ENCODE peak calls at places on chromosome 22, in four cellular contexts. G, I, F and D are unnamed samples.

GRCh38 chr22:46410291-46410808 is 74.8 kb downstream of the TRMU start:
- DNase-seq in G (no peak), I (no peak), F (no peak), D (no peak)

GRCh38 chr22:28244760-28245159 is 325.7 kb upstream of the PITPNB start:
- DNase-seq in I (no peak), F (no peak), G (no peak), D (no peak)

GRCh38 chr22:28349114-28349513 is 330.5 kb downstream of the TTC28 start:
- DNase-seq in I (no peak), F (no peak), G (no peak), D (no peak)

GRCh38 chr22:33539902-33540751 is 380.1 kb downstream of the LARGE1 start:
- DNase-seq in G (peak; percentile 76), F (no peak), I (no peak), D (peak; percentile 49)

GRCh38 chr22:30430933-30431332 is 5.4 kb downstream of the MTFP1 start:
- DNase-seq in G (no peak), I (no peak), F (no peak), D (no peak)

GRCh38 chr22:50473855-50474671 is 772 bp downstream of the SBF1 start:
- DNase-seq in I (peak; percentile 60), F (peak; percentile 76), G (peak; percentile 62), D (peak; percentile 50)

GRCh38 chr22:49017769-49018330 is 809.8 kb downstream of the BRD1 start:
- DNase-seq in F (no peak), I (no peak), G (no peak), D (no peak)

GRCh38 chr22:46233231-46233630 is 16.9 kb downstream of the CDPF1 start:
- DNase-seq in G (peak; percentile 67), F (peak; percentile 65), I (no peak), D (peak; percentile 7)

GRCh38 chr22:33465554-33465953 is 407.4 kb upstream of the SYN3 start:
- DNase-seq in F (no peak), G (no peak), I (no peak), D (no peak)

GRCh38 chr22:46239261-46240048 is 10.6 kb downstream of the CDPF1 start:
- DNase-seq in F (no peak), G (no peak), I (no peak), D (no peak)

GRCh38 chr22:46613606-46613997 is 6.6 kb upstream of the GRAMD4 start:
- DNase-seq in F (peak; percentile 5), G (no peak), I (no peak), D (no peak)

GRCh38 chr22:22955866-22956535 is 68.4 kb downstream of the IGLL5 start:
- DNase-seq in G (no peak), F (peak; percentile 90), I (peak; percentile 80), D (peak; percentile 81)

GRCh38 chr22:24954114-24954463 is 1.6 kb downstream of the KIAA1671 start:
- DNase-seq in I (no peak), F (no peak), G (no peak), D (peak; percentile 19)

GRCh38 chr22:23237201-23237798 is 57.0 kb downstream of the BCR start:
- DNase-seq in F (no peak), I (no peak), G (peak; percentile 91), D (peak; percentile 32)

GRCh38 chr22:29275819-29276565 is 7.9 kb downstream of the EWSR1 start:
- DNase-seq in G (no peak), F (no peak), I (no peak), D (no peak)

GRCh38 chr22:19120829-19121630 is 1.2 kb downstream of the DGCR2 start:
- DNase-seq in G (peak; percentile 49), I (peak; percentile 30), F (peak; percentile 52), D (peak; percentile 32)

GRCh38 chr22:20435436-20436308 is 2.0 kb downstream of the SCARF2 start:
- DNase-seq in G (no peak), F (peak; percentile 32), I (peak; percentile 46), D (no peak)

GRCh38 chr22:20549232-20549841 is 41.9 kb downstream of the MED15 start:
- DNase-seq in F (no peak), I (peak; percentile 77), G (no peak), D (no peak)

GRCh38 chr22:23518381-23519187 is 61.5 kb downstream of the IGLL1 start:
- DNase-seq in F (no peak), G (no peak), I (no peak), D (no peak)

GRCh38 chr22:43477966-43478365 is 66.2 kb downstream of the MPPED1 start:
- DNase-seq in F (no peak), G (no peak), I (no peak), D (no peak)